ENCODE peak calls at places on chromosomes 2 and 18, in five cellular contexts. One of them, this sample, is unnamed.

GRCh38 chr2:173496746-173497145 is 142.1 kb downstream of the CDCA7 start:
- DNase-seq in stimulated activated CD8-positive, alpha-beta memory T cell treated with anti-CD3 and anti-CD28 coated beads, Interleukin-7, amount 100 ng/mL, for 1 hour: no peak
- DNase-seq in central memory CD4-positive, alpha-beta T cell: no peak
- DNase-seq in lung microvascular endothelial cell: peak; percentile 2
- DNase-seq in activated naive CD8-positive, alpha-beta T cell treated with anti-CD3 and anti-CD28 coated beads, Interleukin-2, amount 10 ng/mL, durations not matched to agents 7 days and 5 days: no peak
- DNase-seq in this sample: no peak

GRCh38 chr2:171554991-171555615 is 32.8 kb downstream of the CYBRD1 start:
- DNase-seq in stimulated activated CD8-positive, alpha-beta memory T cell treated with anti-CD3 and anti-CD28 coated beads, Interleukin-7, amount 100 ng/mL, for 1 hour: no peak
- DNase-seq in central memory CD4-positive, alpha-beta T cell: no peak
- DNase-seq in lung microvascular endothelial cell: no peak
- DNase-seq in activated naive CD8-positive, alpha-beta T cell treated with anti-CD3 and anti-CD28 coated beads, Interleukin-2, amount 10 ng/mL, durations not matched to agents 7 days and 5 days: no peak
- DNase-seq in this sample: no peak

GRCh38 chr18:23069481-23069880 is 65.8 kb upstream of the CABLES1 start:
- DNase-seq in stimulated activated CD8-positive, alpha-beta memory T cell treated with anti-CD3 and anti-CD28 coated beads, Interleukin-7, amount 100 ng/mL, for 1 hour: no peak
- DNase-seq in central memory CD4-positive, alpha-beta T cell: peak; percentile 55
- DNase-seq in lung microvascular endothelial cell: no peak
- DNase-seq in activated naive CD8-positive, alpha-beta T cell treated with anti-CD3 and anti-CD28 coated beads, Interleukin-2, amount 10 ng/mL, durations not matched to agents 7 days and 5 days: no peak
- DNase-seq in this sample: peak; percentile 55

GRCh38 chr18:21955757-21956652 is 213.4 kb upstream of the GATA6 start:
- DNase-seq in stimulated activated CD8-positive, alpha-beta memory T cell treated with anti-CD3 and anti-CD28 coated beads, Interleukin-7, amount 100 ng/mL, for 1 hour: peak; percentile 75
- DNase-seq in central memory CD4-positive, alpha-beta T cell: peak; percentile 47
- DNase-seq in lung microvascular endothelial cell: peak; percentile 74
- DNase-seq in activated naive CD8-positive, alpha-beta T cell treated with anti-CD3 and anti-CD28 coated beads, Interleukin-2, amount 10 ng/mL, durations not matched to agents 7 days and 5 days: peak; percentile 79
- DNase-seq in this sample: peak; percentile 72

GRCh38 chr2:224220581-224221255 is 181.2 kb downstream of the FAM124B start:
- DNase-seq in stimulated activated CD8-positive, alpha-beta memory T cell treated with anti-CD3 and anti-CD28 coated beads, Interleukin-7, amount 100 ng/mL, for 1 hour: no peak
- DNase-seq in central memory CD4-positive, alpha-beta T cell: no peak
- DNase-seq in lung microvascular endothelial cell: peak; percentile 47
- DNase-seq in activated naive CD8-positive, alpha-beta T cell treated with anti-CD3 and anti-CD28 coated beads, Interleukin-2, amount 10 ng/mL, durations not matched to agents 7 days and 5 days: no peak
- DNase-seq in this sample: no peak

GRCh38 chr2:168850846-168851245 is 39.4 kb downstream of the SPC25 start:
- DNase-seq in stimulated activated CD8-positive, alpha-beta memory T cell treated with anti-CD3 and anti-CD28 coated beads, Interleukin-7, amount 100 ng/mL, for 1 hour: no peak
- DNase-seq in central memory CD4-positive, alpha-beta T cell: no peak
- DNase-seq in lung microvascular endothelial cell: no peak
- DNase-seq in activated naive CD8-positive, alpha-beta T cell treated with anti-CD3 and anti-CD28 coated beads, Interleukin-2, amount 10 ng/mL, durations not matched to agents 7 days and 5 days: no peak
- DNase-seq in this sample: no peak

GRCh38 chr2:174970092-174970491 is 35.1 kb downstream of the CHN1 start:
- DNase-seq in stimulated activated CD8-positive, alpha-beta memory T cell treated with anti-CD3 and anti-CD28 coated beads, Interleukin-7, amount 100 ng/mL, for 1 hour: no peak
- DNase-seq in central memory CD4-positive, alpha-beta T cell: no peak
- DNase-seq in lung microvascular endothelial cell: no peak
- DNase-seq in activated naive CD8-positive, alpha-beta T cell treated with anti-CD3 and anti-CD28 coated beads, Interleukin-2, amount 10 ng/mL, durations not matched to agents 7 days and 5 days: no peak
- DNase-seq in this sample: no peak

GRCh38 chr18:65527879-65528633 is 222.8 kb upstream of the CDH7 start:
- DNase-seq in stimulated activated CD8-positive, alpha-beta memory T cell treated with anti-CD3 and anti-CD28 coated beads, Interleukin-7, amount 100 ng/mL, for 1 hour: no peak
- DNase-seq in central memory CD4-positive, alpha-beta T cell: no peak
- DNase-seq in lung microvascular endothelial cell: no peak
- DNase-seq in activated naive CD8-positive, alpha-beta T cell treated with anti-CD3 and anti-CD28 coated beads, Interleukin-2, amount 10 ng/mL, durations not matched to agents 7 days and 5 days: no peak
- DNase-seq in this sample: no peak

GRCh38 chr18:63832470-63832869 is 55.0 kb upstream of the SERPINB2 start:
- DNase-seq in stimulated activated CD8-positive, alpha-beta memory T cell treated with anti-CD3 and anti-CD28 coated beads, Interleukin-7, amount 100 ng/mL, for 1 hour: no peak
- DNase-seq in central memory CD4-positive, alpha-beta T cell: no peak
- DNase-seq in lung microvascular endothelial cell: no peak
- DNase-seq in activated naive CD8-positive, alpha-beta T cell treated with anti-CD3 and anti-CD28 coated beads, Interleukin-2, amount 10 ng/mL, durations not matched to agents 7 days and 5 days: no peak
- DNase-seq in this sample: no peak

GRCh38 chr2:16622399-16622968 is 43.1 kb downstream of the CYRIA start:
- DNase-seq in stimulated activated CD8-positive, alpha-beta memory T cell treated with anti-CD3 and anti-CD28 coated beads, Interleukin-7, amount 100 ng/mL, for 1 hour: no peak
- DNase-seq in central memory CD4-positive, alpha-beta T cell: no peak
- DNase-seq in lung microvascular endothelial cell: peak; percentile 16
- DNase-seq in activated naive CD8-positive, alpha-beta T cell treated with anti-CD3 and anti-CD28 coated beads, Interleukin-2, amount 10 ng/mL, durations not matched to agents 7 days and 5 days: no peak
- DNase-seq in this sample: no peak

GRCh38 chr2:150046211-150046610 is 441.3 kb downstream of the RND3 start:
- DNase-seq in stimulated activated CD8-positive, alpha-beta memory T cell treated with anti-CD3 and anti-CD28 coated beads, Interleukin-7, amount 100 ng/mL, for 1 hour: no peak
- DNase-seq in central memory CD4-positive, alpha-beta T cell: no peak
- DNase-seq in lung microvascular endothelial cell: no peak
- DNase-seq in activated naive CD8-positive, alpha-beta T cell treated with anti-CD3 and anti-CD28 coated beads, Interleukin-2, amount 10 ng/mL, durations not matched to agents 7 days and 5 days: no peak
- DNase-seq in this sample: no peak

GRCh38 chr18:10449396-10449795 is 5.0 kb upstream of the APCDD1 start:
- DNase-seq in stimulated activated CD8-positive, alpha-beta memory T cell treated with anti-CD3 and anti-CD28 coated beads, Interleukin-7, amount 100 ng/mL, for 1 hour: no peak
- DNase-seq in central memory CD4-positive, alpha-beta T cell: no peak
- DNase-seq in lung microvascular endothelial cell: no peak
- DNase-seq in activated naive CD8-positive, alpha-beta T cell treated with anti-CD3 and anti-CD28 coated beads, Interleukin-2, amount 10 ng/mL, durations not matched to agents 7 days and 5 days: no peak
- DNase-seq in this sample: no peak

GRCh38 chr2:120892967-120893667 is 157.4 kb downstream of the GLI2 start:
- DNase-seq in stimulated activated CD8-positive, alpha-beta memory T cell treated with anti-CD3 and anti-CD28 coated beads, Interleukin-7, amount 100 ng/mL, for 1 hour: no peak
- DNase-seq in central memory CD4-positive, alpha-beta T cell: no peak
- DNase-seq in lung microvascular endothelial cell: no peak
- DNase-seq in activated naive CD8-positive, alpha-beta T cell treated with anti-CD3 and anti-CD28 coated beads, Interleukin-2, amount 10 ng/mL, durations not matched to agents 7 days and 5 days: no peak
- DNase-seq in this sample: no peak

GRCh38 chr18:985301-985700 is 80.6 kb downstream of the ADCYAP1 start:
- DNase-seq in stimulated activated CD8-positive, alpha-beta memory T cell treated with anti-CD3 and anti-CD28 coated beads, Interleukin-7, amount 100 ng/mL, for 1 hour: no peak
- DNase-seq in central memory CD4-positive, alpha-beta T cell: no peak
- DNase-seq in lung microvascular endothelial cell: peak; percentile 11
- DNase-seq in activated naive CD8-positive, alpha-beta T cell treated with anti-CD3 and anti-CD28 coated beads, Interleukin-2, amount 10 ng/mL, durations not matched to agents 7 days and 5 days: no peak
- DNase-seq in this sample: no peak

GRCh38 chr2:102155131-102155702 is 12.7 kb downstream of the IL1R1 start:
- DNase-seq in stimulated activated CD8-positive, alpha-beta memory T cell treated with anti-CD3 and anti-CD28 coated beads, Interleukin-7, amount 100 ng/mL, for 1 hour: no peak
- DNase-seq in central memory CD4-positive, alpha-beta T cell: no peak
- DNase-seq in lung microvascular endothelial cell: no peak
- DNase-seq in activated naive CD8-positive, alpha-beta T cell treated with anti-CD3 and anti-CD28 coated beads, Interleukin-2, amount 10 ng/mL, durations not matched to agents 7 days and 5 days: no peak
- DNase-seq in this sample: no peak

GRCh38 chr2:46270384-46270783 is 26.8 kb upstream of the EPAS1 start:
- DNase-seq in stimulated activated CD8-positive, alpha-beta memory T cell treated with anti-CD3 and anti-CD28 coated beads, Interleukin-7, amount 100 ng/mL, for 1 hour: no peak
- DNase-seq in central memory CD4-positive, alpha-beta T cell: no peak
- DNase-seq in lung microvascular endothelial cell: peak; percentile 64
- DNase-seq in activated naive CD8-positive, alpha-beta T cell treated with anti-CD3 and anti-CD28 coated beads, Interleukin-2, amount 10 ng/mL, durations not matched to agents 7 days and 5 days: no peak
- DNase-seq in this sample: no peak

GRCh38 chr2:112692496-112692911 is 28.3 kb upstream of the NT5DC4 start:
- DNase-seq in stimulated activated CD8-positive, alpha-beta memory T cell treated with anti-CD3 and anti-CD28 coated beads, Interleukin-7, amount 100 ng/mL, for 1 hour: peak; percentile 11
- DNase-seq in central memory CD4-positive, alpha-beta T cell: peak; percentile 46
- DNase-seq in lung microvascular endothelial cell: peak; percentile 94
- DNase-seq in activated naive CD8-positive, alpha-beta T cell treated with anti-CD3 and anti-CD28 coated beads, Interleukin-2, amount 10 ng/mL, durations not matched to agents 7 days and 5 days: peak; percentile 57
- DNase-seq in this sample: no peak

GRCh38 chr18:59582395-59582794 is 114.8 kb downstream of the CCBE1 start:
- DNase-seq in stimulated activated CD8-positive, alpha-beta memory T cell treated with anti-CD3 and anti-CD28 coated beads, Interleukin-7, amount 100 ng/mL, for 1 hour: no peak
- DNase-seq in central memory CD4-positive, alpha-beta T cell: no peak
- DNase-seq in lung microvascular endothelial cell: no peak
- DNase-seq in activated naive CD8-positive, alpha-beta T cell treated with anti-CD3 and anti-CD28 coated beads, Interleukin-2, amount 10 ng/mL, durations not matched to agents 7 days and 5 days: no peak
- DNase-seq in this sample: no peak

GRCh38 chr2:39665811-39666488 is at the start of gene TMEM178A:
- DNase-seq in stimulated activated CD8-positive, alpha-beta memory T cell treated with anti-CD3 and anti-CD28 coated beads, Interleukin-7, amount 100 ng/mL, for 1 hour: no peak
- DNase-seq in central memory CD4-positive, alpha-beta T cell: no peak
- DNase-seq in lung microvascular endothelial cell: no peak
- DNase-seq in activated naive CD8-positive, alpha-beta T cell treated with anti-CD3 and anti-CD28 coated beads, Interleukin-2, amount 10 ng/mL, durations not matched to agents 7 days and 5 days: peak; percentile 43
- DNase-seq in this sample: no peak

GRCh38 chr2:11534078-11534745 is 367 bp downstream of the GREB1 start:
- DNase-seq in stimulated activated CD8-positive, alpha-beta memory T cell treated with anti-CD3 and anti-CD28 coated beads, Interleukin-7, amount 100 ng/mL, for 1 hour: no peak
- DNase-seq in central memory CD4-positive, alpha-beta T cell: no peak
- DNase-seq in lung microvascular endothelial cell: no peak
- DNase-seq in activated naive CD8-positive, alpha-beta T cell treated with anti-CD3 and anti-CD28 coated beads, Interleukin-2, amount 10 ng/mL, durations not matched to agents 7 days and 5 days: no peak
- DNase-seq in this sample: no peak

GRCh38 chr18:54775686-54776085 is 52.6 kb upstream of the RAB27B start:
- DNase-seq in stimulated activated CD8-positive, alpha-beta memory T cell treated with anti-CD3 and anti-CD28 coated beads, Interleukin-7, amount 100 ng/mL, for 1 hour: no peak
- DNase-seq in central memory CD4-positive, alpha-beta T cell: no peak
- DNase-seq in lung microvascular endothelial cell: peak; percentile 91
- DNase-seq in activated naive CD8-positive, alpha-beta T cell treated with anti-CD3 and anti-CD28 coated beads, Interleukin-2, amount 10 ng/mL, durations not matched to agents 7 days and 5 days: no peak
- DNase-seq in this sample: no peak

GRCh38 chr2:59935005-59935404 is 618.4 kb downstream of the BCL11A start:
- DNase-seq in stimulated activated CD8-positive, alpha-beta memory T cell treated with anti-CD3 and anti-CD28 coated beads, Interleukin-7, amount 100 ng/mL, for 1 hour: no peak
- DNase-seq in central memory CD4-positive, alpha-beta T cell: no peak
- DNase-seq in lung microvascular endothelial cell: no peak
- DNase-seq in activated naive CD8-positive, alpha-beta T cell treated with anti-CD3 and anti-CD28 coated beads, Interleukin-2, amount 10 ng/mL, durations not matched to agents 7 days and 5 days: no peak
- DNase-seq in this sample: no peak

GRCh38 chr2:31893093-31893492 is 117.7 kb downstream of the MEMO1 start:
- DNase-seq in stimulated activated CD8-positive, alpha-beta memory T cell treated with anti-CD3 and anti-CD28 coated beads, Interleukin-7, amount 100 ng/mL, for 1 hour: no peak
- DNase-seq in central memory CD4-positive, alpha-beta T cell: no peak
- DNase-seq in lung microvascular endothelial cell: no peak
- DNase-seq in activated naive CD8-positive, alpha-beta T cell treated with anti-CD3 and anti-CD28 coated beads, Interleukin-2, amount 10 ng/mL, durations not matched to agents 7 days and 5 days: no peak
- DNase-seq in this sample: no peak

GRCh38 chr2:189819297-189819704 is 35.1 kb downstream of the PMS1 start:
- DNase-seq in stimulated activated CD8-positive, alpha-beta memory T cell treated with anti-CD3 and anti-CD28 coated beads, Interleukin-7, amount 100 ng/mL, for 1 hour: no peak
- DNase-seq in central memory CD4-positive, alpha-beta T cell: no peak
- DNase-seq in lung microvascular endothelial cell: peak; percentile 20
- DNase-seq in activated naive CD8-positive, alpha-beta T cell treated with anti-CD3 and anti-CD28 coated beads, Interleukin-2, amount 10 ng/mL, durations not matched to agents 7 days and 5 days: no peak
- DNase-seq in this sample: no peak

GRCh38 chr2:74516070-74516633 is 1.9 kb downstream of the TLX2 start:
- DNase-seq in stimulated activated CD8-positive, alpha-beta memory T cell treated with anti-CD3 and anti-CD28 coated beads, Interleukin-7, amount 100 ng/mL, for 1 hour: peak; percentile 52
- DNase-seq in central memory CD4-positive, alpha-beta T cell: peak; percentile 66
- DNase-seq in lung microvascular endothelial cell: peak; percentile 53
- DNase-seq in activated naive CD8-positive, alpha-beta T cell treated with anti-CD3 and anti-CD28 coated beads, Interleukin-2, amount 10 ng/mL, durations not matched to agents 7 days and 5 days: peak; percentile 82
- DNase-seq in this sample: peak; percentile 66

GRCh38 chr18:48215876-48216638 is 193.1 kb downstream of the ZBTB7C start:
- DNase-seq in stimulated activated CD8-positive, alpha-beta memory T cell treated with anti-CD3 and anti-CD28 coated beads, Interleukin-7, amount 100 ng/mL, for 1 hour: no peak
- DNase-seq in central memory CD4-positive, alpha-beta T cell: no peak
- DNase-seq in lung microvascular endothelial cell: no peak
- DNase-seq in activated naive CD8-positive, alpha-beta T cell treated with anti-CD3 and anti-CD28 coated beads, Interleukin-2, amount 10 ng/mL, durations not matched to agents 7 days and 5 days: no peak
- DNase-seq in this sample: no peak

GRCh38 chr2:114076961-114077360 is 187.1 kb downstream of the ACTR3 start:
- DNase-seq in stimulated activated CD8-positive, alpha-beta memory T cell treated with anti-CD3 and anti-CD28 coated beads, Interleukin-7, amount 100 ng/mL, for 1 hour: no peak
- DNase-seq in central memory CD4-positive, alpha-beta T cell: no peak
- DNase-seq in lung microvascular endothelial cell: no peak
- DNase-seq in activated naive CD8-positive, alpha-beta T cell treated with anti-CD3 and anti-CD28 coated beads, Interleukin-2, amount 10 ng/mL, durations not matched to agents 7 days and 5 days: no peak
- DNase-seq in this sample: no peak

GRCh38 chr2:111119004-111119846 is 1.5 kb upstream of the BCL2L11 start:
- DNase-seq in stimulated activated CD8-positive, alpha-beta memory T cell treated with anti-CD3 and anti-CD28 coated beads, Interleukin-7, amount 100 ng/mL, for 1 hour: no peak
- DNase-seq in central memory CD4-positive, alpha-beta T cell: peak; percentile 33
- DNase-seq in lung microvascular endothelial cell: peak; percentile 22
- DNase-seq in activated naive CD8-positive, alpha-beta T cell treated with anti-CD3 and anti-CD28 coated beads, Interleukin-2, amount 10 ng/mL, durations not matched to agents 7 days and 5 days: peak; percentile 62
- DNase-seq in this sample: peak; percentile 29

GRCh38 chr2:120934221-120934639 is 198.6 kb downstream of the GLI2 start:
- DNase-seq in stimulated activated CD8-positive, alpha-beta memory T cell treated with anti-CD3 and anti-CD28 coated beads, Interleukin-7, amount 100 ng/mL, for 1 hour: no peak
- DNase-seq in central memory CD4-positive, alpha-beta T cell: no peak
- DNase-seq in lung microvascular endothelial cell: no peak
- DNase-seq in activated naive CD8-positive, alpha-beta T cell treated with anti-CD3 and anti-CD28 coated beads, Interleukin-2, amount 10 ng/mL, durations not matched to agents 7 days and 5 days: no peak
- DNase-seq in this sample: no peak

GRCh38 chr2:51263921-51264320 is 232.0 kb upstream of the NRXN1 start:
- DNase-seq in stimulated activated CD8-positive, alpha-beta memory T cell treated with anti-CD3 and anti-CD28 coated beads, Interleukin-7, amount 100 ng/mL, for 1 hour: no peak
- DNase-seq in central memory CD4-positive, alpha-beta T cell: no peak
- DNase-seq in lung microvascular endothelial cell: no peak
- DNase-seq in activated naive CD8-positive, alpha-beta T cell treated with anti-CD3 and anti-CD28 coated beads, Interleukin-2, amount 10 ng/mL, durations not matched to agents 7 days and 5 days: no peak
- DNase-seq in this sample: no peak

GRCh38 chr2:100629309-100629708 is 66.5 kb downstream of the PDCL3 start:
- DNase-seq in stimulated activated CD8-positive, alpha-beta memory T cell treated with anti-CD3 and anti-CD28 coated beads, Interleukin-7, amount 100 ng/mL, for 1 hour: no peak
- DNase-seq in central memory CD4-positive, alpha-beta T cell: no peak
- DNase-seq in lung microvascular endothelial cell: no peak
- DNase-seq in activated naive CD8-positive, alpha-beta T cell treated with anti-CD3 and anti-CD28 coated beads, Interleukin-2, amount 10 ng/mL, durations not matched to agents 7 days and 5 days: no peak
- DNase-seq in this sample: no peak

GRCh38 chr2:14535156-14535555 is 97.4 kb upstream of the LRATD1 start:
- DNase-seq in stimulated activated CD8-positive, alpha-beta memory T cell treated with anti-CD3 and anti-CD28 coated beads, Interleukin-7, amount 100 ng/mL, for 1 hour: no peak
- DNase-seq in central memory CD4-positive, alpha-beta T cell: no peak
- DNase-seq in lung microvascular endothelial cell: no peak
- DNase-seq in activated naive CD8-positive, alpha-beta T cell treated with anti-CD3 and anti-CD28 coated beads, Interleukin-2, amount 10 ng/mL, durations not matched to agents 7 days and 5 days: no peak
- DNase-seq in this sample: no peak

This sample was measured in naive thymus-derived CD4-positive, alpha-beta T cell.